ENCODE peak calls at places on chromosomes 4 and X, in nine cellular contexts. N, L, R, E, A, U, M, H and W are unnamed samples.

GRCh38 chr4:26782830-26783202 is 77.8 kb upstream of the STIM2 start:
- DNase-seq in N (no peak), L (no peak), R (no peak), E (no peak), A (no peak), U (no peak), M (no peak), H (no peak), W (no peak)

GRCh38 chrX:109374276-109374960 is 107.5 kb downstream of the GUCY2F start:
- DNase-seq in N (no peak), L (no peak), R (no peak), E (no peak), A (no peak), U (no peak), M (no peak), H (no peak), W (no peak)

GRCh38 chrX:14964500-14964899 is 91.3 kb downstream of the MOSPD2 start:
- DNase-seq in N (peak; percentile 20), L (no peak), R (no peak), E (no peak), A (no peak), U (no peak), M (no peak), H (no peak), W (no peak)

GRCh38 chr4:42483426-42484379 is 86.4 kb downstream of the SHISA3 start:
- DNase-seq in N (no peak), L (no peak), R (no peak), E (no peak), A (no peak), U (no peak), M (no peak), H (peak; percentile 76), W (no peak)

GRCh38 chr4:170089274-170089742 is 448 bp downstream of the AADAT start:
- DNase-seq in N (peak; percentile 17), L (peak; percentile 49), R (no peak), E (no peak), A (peak; percentile 35), U (peak; percentile 44), M (peak; percentile 49), H (peak; percentile 48), W (peak; percentile 22)

GRCh38 chr4:55183926-55184599 is 58.7 kb upstream of the KDR start:
- DNase-seq in N (peak; percentile 71), L (peak; percentile 67), R (no peak), E (no peak), A (no peak), U (peak; percentile 21), M (peak; percentile 27), H (no peak), W (no peak)

GRCh38 chr4:159006202-159006601 is 96.7 kb upstream of the RAPGEF2 start:
- DNase-seq in N (no peak), L (no peak), R (no peak), E (no peak), A (no peak), U (no peak), M (no peak), H (no peak), W (no peak)

GRCh38 chr4:9924750-9925149 is 96.5 kb downstream of the SLC2A9 start:
- DNase-seq in N (peak; percentile 1), L (peak; percentile 3), R (no peak), E (no peak), A (no peak), U (no peak), M (no peak), H (no peak), W (no peak)

GRCh38 chrX:13898084-13898483 is 81.2 kb upstream of the GPM6B start:
- DNase-seq in N (no peak), L (peak; percentile 73), R (no peak), E (no peak), A (no peak), U (no peak), M (no peak), H (peak; percentile 64), W (no peak)

GRCh38 chr4:153222162-153222789 is 18.0 kb downstream of the TRIM2 start:
- DNase-seq in N (peak; percentile 72), L (peak; percentile 66), R (peak; percentile 83), E (no peak), A (no peak), U (peak; percentile 82), M (peak; percentile 83), H (peak; percentile 65), W (peak; percentile 22)

GRCh38 chr4:10096976-10097330 is 19.6 kb downstream of the WDR1 start:
- DNase-seq in N (no peak), L (no peak), R (no peak), E (no peak), A (no peak), U (no peak), M (no peak), H (no peak), W (no peak)

GRCh38 chr4:6278801-6279197 is 9.1 kb downstream of the WFS1 start:
- DNase-seq in N (no peak), L (no peak), R (no peak), E (no peak), A (no peak), U (no peak), M (no peak), H (no peak), W (peak; percentile 53)

GRCh38 chr4:124745988-124746801 is 33.7 kb upstream of the ANKRD50 start:
- DNase-seq in N (no peak), L (no peak), R (no peak), E (no peak), A (no peak), U (no peak), M (no peak), H (no peak), W (no peak)

GRCh38 chr4:122104184-122104583 is 47.9 kb upstream of the BLTP1 start:
- DNase-seq in N (no peak), L (no peak), R (no peak), E (no peak), A (no peak), U (no peak), M (no peak), H (no peak), W (no peak)

GRCh38 chr4:117400039-117400835 is 314.9 kb upstream of the TRAM1L1 start:
- DNase-seq in N (no peak), L (peak; percentile 62), R (no peak), E (no peak), A (no peak), U (no peak), M (no peak), H (no peak), W (no peak)

GRCh38 chr4:89519771-89520170 is 212.2 kb upstream of the GPRIN3 start:
- DNase-seq in N (no peak), L (no peak), R (no peak), E (no peak), A (no peak), U (no peak), M (no peak), H (no peak), W (no peak)

GRCh38 chr4:2691952-2692435 is 64.1 kb downstream of the TNIP2 start:
- DNase-seq in N (no peak), L (no peak), R (no peak), E (no peak), A (no peak), U (no peak), M (no peak), H (no peak), W (no peak)

GRCh38 chr4:17854076-17854475 is 43.3 kb downstream of the NCAPG start:
- DNase-seq in N (no peak), L (no peak), R (no peak), E (no peak), A (no peak), U (no peak), M (no peak), H (no peak), W (no peak)

GRCh38 chrX:140040397-140040796 is 75.1 kb upstream of the CXorf66 start:
- DNase-seq in N (peak; percentile 1), L (peak; percentile 22), R (no peak), E (no peak), A (no peak), U (no peak), M (no peak), H (no peak), W (no peak)